ENCODE peak calls at places on chromosomes 11 and 22, in five cellular contexts. R, Z, W, F and D are unnamed samples.

GRCh38 chr22:35630387-35630793 is 13.3 kb upstream of the MB start:
- DNase-seq in W (no peak), R (no peak), Z (no peak), F (peak), D (no peak)

GRCh38 chr11:71477637-71478011 is 24.6 kb downstream of the NADSYN1 start:
- DNase-seq in W (no peak), R (no peak), Z (no peak), F (no peak), D (no peak)

GRCh38 chr11:8870461-8871282 is 40.3 kb upstream of the AKIP1 start:
- DNase-seq in R (peak), W (no peak), Z (no peak), F (peak), D (no peak)

GRCh38 chr11:9752091-9752490 is 88.2 kb downstream of the SWAP70 start:
- DNase-seq in Z (no peak), F (peak), R (no peak), W (no peak), D (no peak)

GRCh38 chr11:211741-212140 is 4.2 kb downstream of the RIC8A start:
- DNase-seq in Z (no peak), W (no peak), R (peak), F (no peak), D (no peak)

GRCh38 chr11:1654388-1655167 is 25.0 kb downstream of the KRTAP5-5 start:
- DNase-seq in F (no peak), R (no peak), W (no peak), Z (no peak), D (no peak)

GRCh38 chr11:104365676-104366075 is 201.7 kb upstream of the PDGFD start:
- DNase-seq in Z (no peak), F (no peak), R (no peak), W (no peak), D (no peak)

GRCh38 chr22:46159212-46159611 is 8.9 kb downstream of the PPARA start:
- DNase-seq in W (no peak), Z (no peak), R (no peak), F (no peak), D (no peak)

GRCh38 chr11:113904379-113905101 is at the start of gene HTR3B:
- DNase-seq in F (no peak), W (no peak), R (no peak), Z (no peak), D (no peak)

GRCh38 chr11:32487270-32487669 is 51.9 kb upstream of the WT1 start:
- DNase-seq in R (no peak), W (no peak), Z (no peak), F (peak), D (no peak)

GRCh38 chr22:23575601-23576000 is 4.5 kb downstream of the IGLL1 start:
- DNase-seq in R (peak), Z (no peak), W (no peak), F (no peak), D (no peak)

GRCh38 chr22:38257170-38257569 is 15.6 kb downstream of the TMEM184B start:
- DNase-seq in F (peak), R (no peak), Z (no peak), W (no peak), D (no peak)

GRCh38 chr22:31753005-31753633 is 700 bp upstream of the DEPDC5 start:
- DNase-seq in F (peak), R (peak), W (no peak), Z (no peak), D (no peak)

GRCh38 chr22:42280836-42281235 is 10.4 kb upstream of the TCF20 start:
- DNase-seq in Z (no peak), R (peak), F (no peak), W (no peak), D (no peak)

GRCh38 chr11:15884131-15884530 is 472.2 kb downstream of the SOX6 start:
- DNase-seq in F (no peak), W (no peak), R (no peak), Z (no peak), D (no peak)

GRCh38 chr22:37818397-37819099 is 4.6 kb upstream of the GALR3 start:
- DNase-seq in Z (peak), F (peak), R (peak), W (peak), D (peak)

GRCh38 chr22:50530857-50531545 is 1.2 kb upstream of the TYMP start:
- DNase-seq in F (peak), W (peak), Z (peak), R (peak), D (peak)